ENCODE peak calls at places on chromosomes 3 and 15, in seven cellular contexts. L is K562, U is Calu3, M is GDM1, V is heart left ventricle, X is NCI-H774, K is progenitor cell of endocrine pancreas. J is an unnamed sample.

GRCh38 chr3:186321746-186322145 is 40.3 kb downstream of the DGKG start:
- DNase-seq in V (no peak), K (no peak), M (no peak), X (no peak), U (no peak), L (no peak), J (no peak)

GRCh38 chr15:88604381-88604951 is 16.7 kb upstream of the AEN start:
- DNase-seq in L (no peak), V (no peak), X (peak), M (no peak), K (no peak), U (no peak), J (no peak)

GRCh38 chr3:48459331-48459730 is 12.8 kb downstream of the ATRIP start:
- DNase-seq in X (no peak), L (no peak), K (no peak), U (no peak), M (no peak), V (no peak), J (no peak)

GRCh38 chr3:59631482-59631881 is 581.7 kb upstream of the CFAP20DC start:
- DNase-seq in M (no peak), V (no peak), U (no peak), L (no peak), X (no peak), K (no peak), J (no peak)

GRCh38 chr3:113183748-113184661 is 27.4 kb upstream of the BOC start:
- DNase-seq in M (no peak), K (no peak), X (no peak), U (no peak), L (no peak), V (no peak), J (no peak)

GRCh38 chr3:124663690-124664089 is 66.6 kb upstream of the UMPS start:
- DNase-seq in M (no peak), K (no peak), X (no peak), U (no peak), V (no peak), L (no peak), J (no peak)

GRCh38 chr15:69976366-69976994 is 121.2 kb downstream of the TLE3 start:
- DNase-seq in L (peak), X (no peak), K (peak), M (peak), U (peak), V (no peak), J (no peak)

GRCh38 chr3:23537006-23537620 is 268.6 kb upstream of the UBE2E1 start:
- DNase-seq in V (no peak), M (no peak), X (peak), K (no peak), U (no peak), L (no peak), J (no peak)

GRCh38 chr15:68930268-68931022 is at the start of gene SPESP1:
- DNase-seq in K (no peak), U (no peak), L (no peak), V (peak), X (no peak), M (no peak), J (no peak)

GRCh38 chr15:60592386-60593339 is 113.7 kb upstream of the ICE2 start:
- DNase-seq in U (peak), K (peak), M (no peak), L (peak), X (peak), V (peak), J (peak)

GRCh38 chr3:14482271-14482721 is 57.8 kb downstream of the GRIP2 start:
- DNase-seq in V (peak), X (no peak), K (no peak), L (no peak), U (no peak), M (no peak), J (no peak)

GRCh38 chr3:166190360-166190759 is 353.1 kb upstream of the BCHE start:
- DNase-seq in M (no peak), L (no peak), X (no peak), K (no peak), V (no peak), U (no peak), J (no peak)

GRCh38 chr3:3998140-3998977 is 199.1 kb downstream of the LRRN1 start:
- DNase-seq in X (peak), V (no peak), K (no peak), M (peak), U (peak), L (peak), J (peak)

GRCh38 chr3:119817964-119818363 is 36.1 kb downstream of the NR1I2 start:
- DNase-seq in K (no peak), V (no peak), L (no peak), U (no peak), X (no peak), M (no peak), J (no peak)

GRCh38 chr3:59535791-59536221 is 486.0 kb upstream of the CFAP20DC start:
- DNase-seq in K (no peak), M (no peak), U (no peak), X (no peak), V (no peak), L (no peak), J (no peak)

GRCh38 chr3:192063570-192063969 is 602.6 kb downstream of the PYDC2 start:
- DNase-seq in V (peak), L (no peak), K (no peak), U (no peak), M (no peak), X (no peak), J (no peak)

GRCh38 chr3:16177962-16178627 is 3.6 kb downstream of the GALNT15 start:
- DNase-seq in M (no peak), K (peak), V (peak), U (peak), L (peak), X (no peak), J (peak)

GRCh38 chr15:50830477-50831354 is 65.2 kb upstream of the SPPL2A start:
- DNase-seq in X (peak), L (no peak), U (no peak), V (no peak), M (no peak), K (no peak), J (peak)

GRCh38 chr3:133472242-133472641 is 72.4 kb downstream of the BFSP2 start:
- DNase-seq in M (no peak), V (peak), K (no peak), U (no peak), L (no peak), X (no peak), J (no peak)

GRCh38 chr3:194824676-194825075 is 139.0 kb downstream of the FAM43A start:
- DNase-seq in K (no peak), M (no peak), X (no peak), L (no peak), U (no peak), V (peak), J (no peak)

GRCh38 chr3:13013994-13014754 is 59.1 kb downstream of the IQSEC1 start:
- DNase-seq in M (no peak), U (no peak), K (no peak), X (no peak), L (no peak), V (no peak), J (no peak)

GRCh38 chr3:51337666-51338065 is 47.4 kb upstream of the MANF start:
- DNase-seq in M (no peak), K (no peak), L (no peak), X (no peak), U (no peak), V (no peak), J (no peak)

GRCh38 chr15:85618956-85619491 is 175.7 kb downstream of the KLHL25 start:
- DNase-seq in U (peak), L (no peak), X (no peak), V (peak), M (peak), K (no peak), J (no peak)

GRCh38 chr3:10437995-10438901 is 67.1 kb downstream of the ATP2B2 start:
- DNase-seq in L (peak), M (no peak), X (no peak), K (no peak), V (no peak), U (no peak), J (no peak)

GRCh38 chr3:39103324-39103693 is 4.1 kb downstream of the GORASP1 start:
- DNase-seq in K (no peak), L (peak), U (no peak), M (no peak), X (no peak), V (no peak), J (no peak)

GRCh38 chr3:14222900-14223594 is 44.4 kb downstream of the LSM3 start:
- DNase-seq in L (no peak), M (no peak), K (no peak), U (no peak), V (no peak), X (no peak), J (no peak)

GRCh38 chr3:170012683-170013400 is 25.0 kb upstream of the GPR160 start:
- DNase-seq in L (no peak), X (peak), V (no peak), K (no peak), M (no peak), U (no peak), J (peak)

GRCh38 chr3:160981217-160981938 is 123.8 kb downstream of the B3GALNT1 start:
- DNase-seq in K (no peak), V (no peak), M (no peak), X (no peak), L (no peak), U (no peak), J (no peak)

GRCh38 chr3:177792363-177793030 is 595.2 kb upstream of the TBL1XR1 start:
- DNase-seq in M (no peak), X (no peak), U (no peak), K (no peak), V (no peak), L (no peak), J (no peak)

GRCh38 chr3:38121451-38121831 is 15.5 kb downstream of the ACAA1 start:
- DNase-seq in U (no peak), M (no peak), X (no peak), V (no peak), K (no peak), L (no peak), J (no peak)

GRCh38 chr15:44427756-44428724 is 611 bp downstream of the CTDSPL2 start:
- DNase-seq in X (peak), M (no peak), L (peak), V (no peak), K (no peak), U (peak), J (peak)

GRCh38 chr3:165895919-165896318 is 58.7 kb upstream of the BCHE start:
- DNase-seq in K (no peak), X (no peak), L (peak), U (peak), V (no peak), M (peak), J (peak)

GRCh38 chr15:39248204-39248603 is 332.7 kb upstream of the THBS1 start:
- DNase-seq in K (no peak), L (no peak), V (peak), M (no peak), U (peak), X (no peak), J (no peak)

GRCh38 chr15:76939715-76940114 is 8.2 kb downstream of the RCN2 start:
- DNase-seq in X (no peak), L (no peak), U (no peak), V (no peak), K (no peak), M (no peak), J (no peak)

GRCh38 chr15:90178468-90179435 is 22.4 kb upstream of the SEMA4B start:
- DNase-seq in X (no peak), K (no peak), V (no peak), U (no peak), L (no peak), M (no peak), J (no peak)

GRCh38 chr3:71432044-71432970 is 151.2 kb downstream of the FOXP1 start:
- DNase-seq in K (no peak), V (peak), X (no peak), L (no peak), U (no peak), M (no peak), J (no peak)

J was measured in Caco-2.